ENCODE peak calls at places on chromosomes 13 and 19, in five cellular contexts. P, O, I, D and E are unnamed samples.

GRCh38 chr19:52492991-52493470 is 34.4 kb upstream of the ZNF808 start:
- DNase-seq in O (peak), I (no peak), P (no peak), D (peak), E (no peak)

GRCh38 chr19:42325896-42326771 is 699 bp downstream of the MEGF8 start:
- DNase-seq in I (no peak), D (peak), O (peak), P (peak), E (peak)

GRCh38 chr19:2856457-2857055 is 10.6 kb upstream of the ZNF556 start:
- DNase-seq in I (no peak), D (no peak), O (no peak), P (no peak), E (no peak)

GRCh38 chr19:23385404-23385803 is 9.9 kb downstream of the ZNF91 start:
- DNase-seq in P (no peak), I (no peak), D (no peak), O (no peak), E (no peak)

GRCh38 chr19:53467503-53468262 is at the start of gene ZNF813:
- DNase-seq in P (peak), D (peak), O (peak), I (peak), E (peak)

GRCh38 chr13:31105856-31106255 is 55.8 kb downstream of the HSPH1 start:
- DNase-seq in D (no peak), I (no peak), P (no peak), O (no peak), E (no peak)

GRCh38 chr13:24745861-24746617 is 17.9 kb upstream of the RNF17 start:
- DNase-seq in P (no peak), O (peak), D (no peak), I (no peak), E (no peak)

GRCh38 chr13:21435710-21436151 is 23.4 kb downstream of the ZDHHC20 start:
- DNase-seq in P (peak), O (no peak), D (no peak), I (peak), E (peak)

GRCh38 chr13:89982406-89983085 is 1364.9 kb upstream of the MIR17HG start:
- DNase-seq in P (no peak), D (no peak), I (no peak), O (no peak), E (peak)

GRCh38 chr19:1261512-1261862 is 7.6 kb upstream of the CIRBP start:
- DNase-seq in D (no peak), I (no peak), P (no peak), O (peak), E (peak)

GRCh38 chr19:1396019-1396767 is 5.1 kb downstream of the GAMT start:
- DNase-seq in D (no peak), O (no peak), P (peak), I (no peak), E (no peak)

GRCh38 chr19:4352701-4353121 is 9.3 kb downstream of the MPND start:
- DNase-seq in I (peak), O (peak), P (peak), D (peak), E (peak)

GRCh38 chr13:30441304-30441703 is 19.0 kb downstream of the UBE2L5 start:
- DNase-seq in D (no peak), P (no peak), I (no peak), O (no peak), E (no peak)

GRCh38 chr13:110044521-110045200 is 258.3 kb upstream of the IRS2 start:
- DNase-seq in D (peak), I (no peak), O (peak), P (no peak), E (no peak)

GRCh38 chr13:108269601-108270328 is at the start of gene TNFSF13B:
- DNase-seq in O (peak), P (no peak), I (peak), D (peak), E (peak)

DNA sequence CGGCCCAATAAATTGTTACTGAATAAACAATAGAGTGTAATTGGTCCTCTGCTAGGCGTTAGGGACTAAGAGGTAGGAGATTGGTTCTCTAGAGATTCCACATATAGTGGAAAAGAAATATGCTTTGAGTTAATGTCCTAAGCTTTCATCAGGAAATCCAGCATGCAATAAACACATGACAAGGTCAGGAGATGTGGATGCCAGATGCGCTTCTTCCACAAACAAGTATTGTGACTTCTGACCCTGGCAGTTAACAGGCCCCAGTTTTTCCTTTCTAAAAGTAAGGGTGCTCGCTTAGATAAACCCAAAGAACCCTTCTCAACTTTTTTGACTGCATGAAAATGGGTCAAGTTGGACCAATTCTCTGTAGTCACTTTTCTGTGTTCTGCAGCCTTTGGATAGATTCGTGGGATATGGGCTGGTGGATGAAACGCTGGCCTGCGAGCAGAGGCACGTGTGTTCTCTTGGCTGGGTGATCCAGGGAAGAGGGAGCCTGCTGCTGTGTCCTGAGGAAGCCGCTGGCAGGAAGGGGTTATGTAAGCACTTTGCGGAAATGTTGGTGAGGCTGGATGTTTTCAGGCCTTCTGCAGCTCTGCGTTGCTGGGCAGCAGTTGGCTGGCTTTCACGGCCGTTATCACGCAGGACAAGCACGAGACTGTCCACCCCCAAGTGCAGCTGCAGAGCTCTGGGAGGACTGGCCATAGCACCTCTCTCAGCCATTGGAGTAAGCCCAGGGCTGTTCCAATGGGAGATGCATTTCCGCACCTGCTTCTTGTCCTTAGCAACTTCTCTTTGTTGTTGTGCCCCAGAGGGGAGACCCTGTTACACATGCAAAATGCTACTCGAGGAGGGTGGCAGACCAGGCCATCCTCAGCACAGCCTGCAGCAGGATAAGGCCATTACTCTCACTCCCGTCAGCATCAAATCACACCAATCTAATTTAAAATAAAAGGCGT is 146.8 kb upstream of the SOX21 start:
- DNase-seq in O (peak), P (no peak), D (no peak), I (no peak), E (no peak)
- TF ChIP-seq POLR2AphosphoS5 in O (no peak), P (no peak), D (no peak), I (no peak), E (no peak)

GRCh38 chr13:99577934-99578917 is 77.0 kb downstream of the TM9SF2 start:
- DNase-seq in P (peak), O (peak), I (peak), D (no peak), E (peak)
- TF ChIP-seq CTCF in P (peak), O (peak), I (peak), D (peak), E (no peak)

GRCh38 chr13:77980592-77980991 is 62.0 kb upstream of the EDNRB start:
- DNase-seq in D (no peak), I (no peak), P (no peak), O (no peak), E (no peak)
- TF ChIP-seq REST in D (no peak), I (no peak), P (no peak), O (no peak), E (no peak)

DNA sequence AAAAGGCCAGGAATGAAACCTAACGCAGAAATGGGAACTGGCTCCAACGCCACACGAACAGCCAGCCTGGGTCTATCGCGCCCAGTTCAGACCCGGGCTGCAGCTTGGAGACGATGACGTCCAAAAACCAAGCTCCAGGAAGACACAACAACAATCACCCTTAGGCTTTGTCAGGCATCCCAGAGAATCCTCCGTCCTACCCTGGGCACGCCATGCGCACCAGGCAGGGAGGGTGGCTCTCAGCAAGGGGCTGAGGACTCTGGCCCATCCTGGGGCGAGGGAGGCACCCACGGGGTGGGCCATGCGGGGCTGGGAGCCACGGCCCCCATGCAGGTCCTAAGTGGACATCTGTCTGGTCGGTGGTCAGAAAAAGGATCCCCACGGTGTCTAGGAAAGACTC is 9.0 kb downstream of the RASA3 start:
- DNase-seq in P (no peak), I (no peak), O (no peak), D (no peak), E (no peak)
- TF ChIP-seq POLR2AphosphoS5 in P (no peak), I (no peak), O (no peak), D (no peak), E (no peak)

DNA sequence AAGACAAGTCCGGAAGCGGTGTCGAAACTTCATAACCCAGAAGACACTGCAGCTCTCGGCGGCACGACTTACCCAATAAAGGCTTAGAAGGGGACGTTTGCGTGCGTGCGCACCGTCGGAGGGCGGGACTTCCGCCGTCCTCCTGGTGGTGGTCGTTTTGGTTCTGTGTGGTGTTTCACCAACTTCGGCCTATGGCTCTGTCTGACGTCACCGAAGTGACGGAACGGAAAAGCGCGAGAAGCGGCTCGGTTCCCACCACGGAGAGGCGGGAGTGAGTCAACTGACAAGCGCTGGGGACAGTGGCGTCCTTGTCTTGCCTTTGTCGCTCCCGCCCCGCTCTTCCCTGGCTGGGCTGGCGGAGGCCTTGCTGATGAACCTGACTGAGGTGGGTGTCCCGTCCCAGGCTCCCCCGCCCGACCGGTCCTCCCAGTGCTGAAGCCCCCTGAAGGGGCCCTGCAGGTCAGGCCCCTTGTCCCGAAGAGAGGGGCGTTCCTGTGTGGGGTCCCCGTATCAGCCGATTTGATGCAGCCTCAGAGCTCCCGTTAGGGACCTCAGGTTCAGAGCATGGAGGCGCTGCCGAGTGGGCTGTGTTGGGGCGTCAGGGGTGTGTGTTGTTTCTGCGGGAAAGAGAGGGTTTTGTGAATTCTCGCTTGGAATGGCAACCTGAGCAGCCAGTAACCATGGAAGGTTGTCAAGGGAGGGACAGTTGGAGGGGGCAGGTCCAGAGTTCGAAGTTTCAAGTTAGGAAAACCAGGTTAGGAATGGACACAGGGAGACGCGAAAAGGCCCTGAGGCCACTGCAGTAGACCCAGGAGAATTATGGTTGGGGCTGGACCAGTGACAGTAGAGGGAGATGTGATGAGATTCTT is at the start of gene ZNF548:
- DNase-seq in D (peak), O (peak), I (peak), P (peak), E (peak)
- TF ChIP-seq CTCF in D (peak), O (no peak), I (peak), P (peak), E (no peak)